ENCODE peak calls at places on chromosome 6, in nine cellular contexts. U, S, B, Q, K, R, C, L and P are unnamed samples.

GRCh38 chr6:26155066-26155925 is 68.1 kb downstream of the HFE start:
- DNase-seq in U (no peak), S (no peak), B (no peak), Q (no peak), K (no peak), R (no peak), C (no peak), L (peak; percentile 66), P (no peak)

GRCh38 chr6:158631678-158632537 is 12.6 kb downstream of the DYNLT1 start:
- DNase-seq in U (no peak), S (peak; percentile 96), B (no peak), Q (no peak), K (no peak), R (no peak), C (no peak), L (no peak), P (peak; percentile 68)

GRCh38 chr6:90375681-90376439 is 79.2 kb upstream of the BACH2 start:
- DNase-seq in U (no peak), S (peak; percentile 71), B (no peak), Q (no peak), K (no peak), R (no peak), C (no peak), L (no peak), P (no peak)

GRCh38 chr6:157977176-157977804 is 4.4 kb upstream of the SYNJ2 start:
- DNase-seq in U (no peak), S (no peak), B (no peak), Q (no peak), K (no peak), R (no peak), C (no peak), L (no peak), P (no peak)

GRCh38 chr6:149293244-149293643 is 24.3 kb upstream of the TAB2 start:
- DNase-seq in U (no peak), S (no peak), B (no peak), Q (no peak), K (no peak), R (no peak), C (no peak), L (no peak), P (no peak)

GRCh38 chr6:23137596-23137995 is 568.2 kb downstream of the HDGFL1 start:
- DNase-seq in U (no peak), S (peak; percentile 35), B (no peak), Q (no peak), K (no peak), R (no peak), C (no peak), L (no peak), P (no peak)

GRCh38 chr6:20572940-20573339 is 38.7 kb downstream of the CDKAL1 start:
- DNase-seq in U (no peak), S (peak; percentile 17), B (no peak), Q (no peak), K (no peak), R (no peak), C (no peak), L (no peak), P (no peak)

GRCh38 chr6:141349710-141350109 is 783.0 kb upstream of the GJE1 start:
- DNase-seq in U (no peak), S (no peak), B (no peak), Q (no peak), K (no peak), R (no peak), C (no peak), L (no peak), P (no peak)

GRCh38 chr6:11231564-11232176 is 798 bp downstream of the NEDD9 start:
- DNase-seq in U (no peak), S (no peak), B (no peak), Q (no peak), K (no peak), R (no peak), C (no peak), L (no peak), P (no peak)

GRCh38 chr6:56835612-56836011 is 119.3 kb upstream of the BEND6 start:
- DNase-seq in U (no peak), S (no peak), B (no peak), Q (no peak), K (no peak), R (no peak), C (no peak), L (no peak), P (no peak)

GRCh38 chr6:165880721-165881120 is 217.7 kb upstream of the PDE10A start:
- DNase-seq in U (no peak), S (no peak), B (no peak), Q (no peak), K (no peak), R (no peak), C (no peak), L (no peak), P (no peak)

GRCh38 chr6:151142676-151143075 is 97.1 kb upstream of the AKAP12 start:
- DNase-seq in U (no peak), S (no peak), B (no peak), Q (no peak), K (no peak), R (no peak), C (no peak), L (no peak), P (no peak)

GRCh38 chr6:63802606-63803206 is 167.1 kb downstream of the PHF3 start:
- DNase-seq in U (no peak), S (peak; percentile 39), B (no peak), Q (no peak), K (no peak), R (no peak), C (no peak), L (no peak), P (no peak)

GRCh38 chr6:14025160-14025559 is 92.4 kb upstream of the CD83 start:
- DNase-seq in U (no peak), S (no peak), B (no peak), Q (no peak), K (no peak), R (no peak), C (no peak), L (no peak), P (no peak)

GRCh38 chr6:16487953-16488674 is 249.7 kb downstream of the GMPR start:
- DNase-seq in U (no peak), S (no peak), B (no peak), Q (no peak), K (no peak), R (no peak), C (no peak), L (no peak), P (no peak)

GRCh38 chr6:73585566-73586415 is 65.0 kb upstream of the EEF1A1 start:
- DNase-seq in U (peak; percentile 31), S (peak; percentile 80), B (no peak), Q (no peak), K (peak; percentile 38), R (peak; percentile 55), C (no peak), L (peak; percentile 14), P (no peak)

GRCh38 chr6:18471232-18471964 is 84.2 kb downstream of the RNF144B start:
- DNase-seq in U (no peak), S (no peak), B (no peak), Q (no peak), K (no peak), R (no peak), C (no peak), L (no peak), P (no peak)

GRCh38 chr6:134464690-134465411 is 146.9 kb upstream of the SGK1 start:
- DNase-seq in U (no peak), S (peak; percentile 89), B (no peak), Q (no peak), K (peak; percentile 60), R (no peak), C (no peak), L (no peak), P (no peak)

GRCh38 chr6:56091159-56091869 is 156.1 kb downstream of the COL21A1 start:
- DNase-seq in U (no peak), S (peak; percentile 61), B (no peak), Q (no peak), K (no peak), R (no peak), C (no peak), L (no peak), P (no peak)

GRCh38 chr6:38058022-38058421 is 238.5 kb downstream of the ZFAND3 start:
- DNase-seq in U (no peak), S (peak; percentile 53), B (no peak), Q (no peak), K (no peak), R (no peak), C (no peak), L (no peak), P (no peak)

GRCh38 chr6:27592481-27593199 is 119.7 kb upstream of the ZNF184 start:
- DNase-seq in U (no peak), S (peak; percentile 79), B (peak; percentile 5), Q (no peak), K (peak; percentile 69), R (no peak), C (no peak), L (no peak), P (no peak)

GRCh38 chr6:15465212-15465611 is 197.6 kb downstream of the DTNBP1 start:
- DNase-seq in U (no peak), S (peak; percentile 34), B (no peak), Q (no peak), K (no peak), R (no peak), C (no peak), L (no peak), P (no peak)

GRCh38 chr6:25302677-25303128 is 23.5 kb downstream of the CARMIL1 start:
- DNase-seq in U (no peak), S (peak; percentile 60), B (no peak), Q (no peak), K (no peak), R (no peak), C (peak; percentile 14), L (no peak), P (no peak)

GRCh38 chr6:117829594-117830319 is 77.3 kb upstream of the SLC35F1 start:
- DNase-seq in U (no peak), S (peak; percentile 35), B (no peak), Q (no peak), K (peak; percentile 80), R (no peak), C (peak; percentile 51), L (peak; percentile 6), P (peak; percentile 87)

GRCh38 chr6:7189101-7189721 is 81.5 kb downstream of the RREB1 start:
- DNase-seq in U (no peak), S (no peak), B (no peak), Q (no peak), K (no peak), R (no peak), C (no peak), L (no peak), P (no peak)

GRCh38 chr6:154632121-154632520 is 101.1 kb upstream of the SCAF8 start:
- DNase-seq in U (no peak), S (no peak), B (no peak), Q (no peak), K (no peak), R (no peak), C (no peak), L (no peak), P (no peak)

GRCh38 chr6:169099411-169100202 is 154.0 kb downstream of the THBS2 start:
- DNase-seq in U (no peak), S (peak; percentile 58), B (no peak), Q (no peak), K (no peak), R (no peak), C (no peak), L (no peak), P (no peak)

GRCh38 chr6:16704706-16705402 is 56.4 kb downstream of the ATXN1 start:
- DNase-seq in U (no peak), S (peak; percentile 69), B (no peak), Q (no peak), K (no peak), R (no peak), C (no peak), L (no peak), P (no peak)

GRCh38 chr6:168506460-168506859 is 65.5 kb downstream of the SMOC2 start:
- DNase-seq in U (no peak), S (no peak), B (no peak), Q (no peak), K (no peak), R (no peak), C (no peak), L (no peak), P (no peak)

GRCh38 chr6:132972254-132972653 is 157.9 kb downstream of the RPS12 start:
- DNase-seq in U (no peak), S (no peak), B (no peak), Q (no peak), K (no peak), R (no peak), C (no peak), L (no peak), P (no peak)

GRCh38 chr6:113184291-113184690 is 672.9 kb upstream of the MARCKS start:
- DNase-seq in U (no peak), S (peak; percentile 90), B (no peak), Q (no peak), K (no peak), R (no peak), C (no peak), L (no peak), P (no peak)